ENCODE peak calls at places on chromosomes 13 and 19, in nine cellular contexts. K, D, Y, U, T, A, P, W and N are unnamed samples.

GRCh38 chr13:111117961-111118360 is 2.9 kb downstream of the ARHGEF7 start:
- DNase-seq in K (no peak), D (no peak), Y (no peak), U (peak; percentile 69), T (peak; percentile 41), A (no peak), P (no peak), W (no peak), N (no peak)

GRCh38 chr13:25912961-25913360 is 138.9 kb downstream of the SHISA2 start:
- DNase-seq in K (no peak), D (no peak), Y (no peak), U (no peak), T (no peak), A (no peak), P (no peak), W (no peak), N (no peak)

GRCh38 chr19:55251296-55252081 is 7.3 kb downstream of the PPP6R1 start:
- DNase-seq in K (no peak), D (peak; percentile 45), Y (no peak), U (peak; percentile 73), T (peak; percentile 12), A (no peak), P (no peak), W (no peak), N (no peak)

GRCh38 chr13:73397486-73398020 is 338.7 kb downstream of the KLF5 start:
- DNase-seq in K (no peak), D (no peak), Y (no peak), U (no peak), T (no peak), A (no peak), P (no peak), W (no peak), N (no peak)

GRCh38 chr13:100854091-100854490 is 179.5 kb upstream of the TMTC4 start:
- DNase-seq in K (peak; percentile 52), D (no peak), Y (peak; percentile 8), U (no peak), T (no peak), A (no peak), P (no peak), W (no peak), N (no peak)

GRCh38 chr19:5557691-5558090 is 10.1 kb downstream of the TINCR start:
- DNase-seq in K (no peak), D (no peak), Y (no peak), U (no peak), T (no peak), A (no peak), P (no peak), W (no peak), N (no peak)

GRCh38 chr19:37160153-37160552 is 12.3 kb downstream of the ZNF585A start:
- DNase-seq in K (no peak), D (no peak), Y (no peak), U (no peak), T (no peak), A (no peak), P (no peak), W (no peak), N (no peak)

GRCh38 chr13:47499358-47500150 is 501.5 kb downstream of the SUCLA2 start:
- DNase-seq in K (no peak), D (peak; percentile 42), Y (no peak), U (no peak), T (peak; percentile 92), A (no peak), P (no peak), W (no peak), N (no peak)

GRCh38 chr13:55534306-55534705 is 1606.4 kb upstream of the PRR20A start:
- DNase-seq in K (no peak), D (no peak), Y (no peak), U (no peak), T (no peak), A (no peak), P (no peak), W (no peak), N (no peak)

GRCh38 chr13:71913717-71914116 is 46.7 kb upstream of the DACH1 start:
- DNase-seq in K (no peak), D (no peak), Y (no peak), U (no peak), T (no peak), A (no peak), P (no peak), W (no peak), N (no peak)

GRCh38 chr19:53130506-53130905 is 2.2 kb downstream of the ZNF415 start:
- DNase-seq in K (peak; percentile 15), D (no peak), Y (no peak), U (no peak), T (peak; percentile 13), A (no peak), P (no peak), W (no peak), N (no peak)

GRCh38 chr13:74555291-74556001 is 421.2 kb upstream of the KLF12 start:
- DNase-seq in K (peak; percentile 2), D (no peak), Y (no peak), U (no peak), T (no peak), A (no peak), P (no peak), W (no peak), N (no peak)

GRCh38 chr19:17475541-17476115 is 5.3 kb downstream of the SLC27A1 start:
- DNase-seq in K (no peak), D (peak; percentile 29), Y (no peak), U (peak; percentile 95), T (peak; percentile 70), A (no peak), P (no peak), W (no peak), N (no peak)

GRCh38 chr19:29927944-29928669 is 13.9 kb upstream of the URI1 start:
- DNase-seq in K (peak; percentile 83), D (no peak), Y (peak; percentile 8), U (no peak), T (no peak), A (no peak), P (no peak), W (no peak), N (no peak)